ENCODE peak calls at places on chromosomes 7 and 10, in seven cellular contexts. One of them, this sample, is unnamed.

GRCh38 chr7:80240265-80241025 is 105.8 kb downstream of the GNAI1 start:
- DNase-seq in hepatocyte: no peak
- DNase-seq in stimulated activated CD4-positive, alpha-beta T cell treated with anti-CD3 and anti-CD28 coated beads, Interleukin-1b, Interleukin-23, amount 100 ng/mL, for 24 hours: no peak
- DNase-seq in thyroid gland: no peak
- DNase-seq in HCT116: no peak
- DNase-seq in stimulated activated naive CD4-positive, alpha-beta T cell: no peak
- DNase-seq in activated naive CD4-positive, alpha-beta T cell treated with anti-CD3 and anti-CD28 coated beads for 36 hours: no peak
- DNase-seq in this sample: no peak

GRCh38 chr7:143023047-143023446 is 3.9 kb downstream of the OR9A2 start:
- DNase-seq in hepatocyte: no peak
- DNase-seq in stimulated activated CD4-positive, alpha-beta T cell treated with anti-CD3 and anti-CD28 coated beads, Interleukin-1b, Interleukin-23, amount 100 ng/mL, for 24 hours: no peak
- DNase-seq in thyroid gland: no peak
- DNase-seq in HCT116: no peak
- DNase-seq in stimulated activated naive CD4-positive, alpha-beta T cell: no peak
- DNase-seq in activated naive CD4-positive, alpha-beta T cell treated with anti-CD3 and anti-CD28 coated beads for 36 hours: no peak
- DNase-seq in this sample: no peak

GRCh38 chr10:105974803-105975456 is 1189.6 kb downstream of the SORCS1 start:
- DNase-seq in hepatocyte: peak; percentile 57
- DNase-seq in stimulated activated CD4-positive, alpha-beta T cell treated with anti-CD3 and anti-CD28 coated beads, Interleukin-1b, Interleukin-23, amount 100 ng/mL, for 24 hours: no peak
- DNase-seq in thyroid gland: no peak
- DNase-seq in HCT116: no peak
- DNase-seq in stimulated activated naive CD4-positive, alpha-beta T cell: no peak
- DNase-seq in activated naive CD4-positive, alpha-beta T cell treated with anti-CD3 and anti-CD28 coated beads for 36 hours: peak; percentile 5
- DNase-seq in this sample: no peak

GRCh38 chr10:84665883-84666463 is 337.6 kb downstream of the CCSER2 start:
- DNase-seq in hepatocyte: peak; percentile 23
- DNase-seq in stimulated activated CD4-positive, alpha-beta T cell treated with anti-CD3 and anti-CD28 coated beads, Interleukin-1b, Interleukin-23, amount 100 ng/mL, for 24 hours: no peak
- DNase-seq in thyroid gland: peak; percentile 26
- DNase-seq in HCT116: peak; percentile 21
- DNase-seq in stimulated activated naive CD4-positive, alpha-beta T cell: no peak
- DNase-seq in activated naive CD4-positive, alpha-beta T cell treated with anti-CD3 and anti-CD28 coated beads for 36 hours: peak; percentile 35
- DNase-seq in this sample: no peak

GRCh38 chr10:114288424-114289095 is 49.5 kb downstream of the VWA2 start:
- DNase-seq in hepatocyte: no peak
- DNase-seq in stimulated activated CD4-positive, alpha-beta T cell treated with anti-CD3 and anti-CD28 coated beads, Interleukin-1b, Interleukin-23, amount 100 ng/mL, for 24 hours: no peak
- DNase-seq in thyroid gland: no peak
- DNase-seq in HCT116: no peak
- DNase-seq in stimulated activated naive CD4-positive, alpha-beta T cell: no peak
- DNase-seq in activated naive CD4-positive, alpha-beta T cell treated with anti-CD3 and anti-CD28 coated beads for 36 hours: no peak
- DNase-seq in this sample: no peak

GRCh38 chr7:103140061-103140460 is 8.8 kb downstream of the NAPEPLD start:
- DNase-seq in hepatocyte: no peak
- DNase-seq in stimulated activated CD4-positive, alpha-beta T cell treated with anti-CD3 and anti-CD28 coated beads, Interleukin-1b, Interleukin-23, amount 100 ng/mL, for 24 hours: no peak
- DNase-seq in thyroid gland: no peak
- DNase-seq in HCT116: no peak
- DNase-seq in stimulated activated naive CD4-positive, alpha-beta T cell: no peak
- DNase-seq in activated naive CD4-positive, alpha-beta T cell treated with anti-CD3 and anti-CD28 coated beads for 36 hours: no peak
- DNase-seq in this sample: no peak

GRCh38 chr7:11605749-11606148 is 226.2 kb downstream of the THSD7A start:
- DNase-seq in hepatocyte: no peak
- DNase-seq in stimulated activated CD4-positive, alpha-beta T cell treated with anti-CD3 and anti-CD28 coated beads, Interleukin-1b, Interleukin-23, amount 100 ng/mL, for 24 hours: no peak
- DNase-seq in thyroid gland: no peak
- DNase-seq in HCT116: no peak
- DNase-seq in stimulated activated naive CD4-positive, alpha-beta T cell: no peak
- DNase-seq in activated naive CD4-positive, alpha-beta T cell treated with anti-CD3 and anti-CD28 coated beads for 36 hours: no peak
- DNase-seq in this sample: peak; percentile 51

GRCh38 chr7:30907527-30908267 is 4.0 kb upstream of the AQP1 start:
- DNase-seq in hepatocyte: no peak
- DNase-seq in stimulated activated CD4-positive, alpha-beta T cell treated with anti-CD3 and anti-CD28 coated beads, Interleukin-1b, Interleukin-23, amount 100 ng/mL, for 24 hours: no peak
- DNase-seq in thyroid gland: no peak
- DNase-seq in HCT116: no peak
- DNase-seq in stimulated activated naive CD4-positive, alpha-beta T cell: no peak
- DNase-seq in activated naive CD4-positive, alpha-beta T cell treated with anti-CD3 and anti-CD28 coated beads for 36 hours: no peak
- DNase-seq in this sample: no peak

GRCh38 chr7:8190121-8190895 is 71.7 kb downstream of the ICA1 start:
- DNase-seq in hepatocyte: peak; percentile 64
- DNase-seq in stimulated activated CD4-positive, alpha-beta T cell treated with anti-CD3 and anti-CD28 coated beads, Interleukin-1b, Interleukin-23, amount 100 ng/mL, for 24 hours: peak; percentile 29
- DNase-seq in thyroid gland: peak; percentile 70
- DNase-seq in HCT116: peak; percentile 26
- DNase-seq in stimulated activated naive CD4-positive, alpha-beta T cell: peak; percentile 69
- DNase-seq in activated naive CD4-positive, alpha-beta T cell treated with anti-CD3 and anti-CD28 coated beads for 36 hours: peak; percentile 84
- DNase-seq in this sample: peak; percentile 20

GRCh38 chr10:32077896-32078295 is 21.7 kb upstream of the KIF5B start:
- DNase-seq in hepatocyte: peak; percentile 49
- DNase-seq in stimulated activated CD4-positive, alpha-beta T cell treated with anti-CD3 and anti-CD28 coated beads, Interleukin-1b, Interleukin-23, amount 100 ng/mL, for 24 hours: no peak
- DNase-seq in thyroid gland: no peak
- DNase-seq in HCT116: no peak
- DNase-seq in stimulated activated naive CD4-positive, alpha-beta T cell: no peak
- DNase-seq in activated naive CD4-positive, alpha-beta T cell treated with anti-CD3 and anti-CD28 coated beads for 36 hours: no peak
- DNase-seq in this sample: no peak

GRCh38 chr7:22137026-22137425 is 191.3 kb upstream of the CDCA7L start:
- DNase-seq in hepatocyte: no peak
- DNase-seq in stimulated activated CD4-positive, alpha-beta T cell treated with anti-CD3 and anti-CD28 coated beads, Interleukin-1b, Interleukin-23, amount 100 ng/mL, for 24 hours: no peak
- DNase-seq in thyroid gland: no peak
- DNase-seq in HCT116: no peak
- DNase-seq in stimulated activated naive CD4-positive, alpha-beta T cell: no peak
- DNase-seq in activated naive CD4-positive, alpha-beta T cell treated with anti-CD3 and anti-CD28 coated beads for 36 hours: no peak
- DNase-seq in this sample: no peak

GRCh38 chr10:79188154-79188763 is 119.5 kb downstream of the ZMIZ1 start:
- DNase-seq in hepatocyte: peak; percentile 56
- DNase-seq in stimulated activated CD4-positive, alpha-beta T cell treated with anti-CD3 and anti-CD28 coated beads, Interleukin-1b, Interleukin-23, amount 100 ng/mL, for 24 hours: no peak
- DNase-seq in thyroid gland: no peak
- DNase-seq in HCT116: no peak
- DNase-seq in stimulated activated naive CD4-positive, alpha-beta T cell: no peak
- DNase-seq in activated naive CD4-positive, alpha-beta T cell treated with anti-CD3 and anti-CD28 coated beads for 36 hours: no peak
- DNase-seq in this sample: no peak

GRCh38 chr10:73894245-73894971 is 16.5 kb upstream of the PLAU start:
- DNase-seq in hepatocyte: no peak
- DNase-seq in stimulated activated CD4-positive, alpha-beta T cell treated with anti-CD3 and anti-CD28 coated beads, Interleukin-1b, Interleukin-23, amount 100 ng/mL, for 24 hours: no peak
- DNase-seq in thyroid gland: no peak
- DNase-seq in HCT116: no peak
- DNase-seq in stimulated activated naive CD4-positive, alpha-beta T cell: no peak
- DNase-seq in activated naive CD4-positive, alpha-beta T cell treated with anti-CD3 and anti-CD28 coated beads for 36 hours: peak; percentile 32
- DNase-seq in this sample: peak; percentile 75

GRCh38 chr7:147861058-147861716 is 729.4 kb upstream of the C7orf33 start:
- DNase-seq in hepatocyte: no peak
- DNase-seq in stimulated activated CD4-positive, alpha-beta T cell treated with anti-CD3 and anti-CD28 coated beads, Interleukin-1b, Interleukin-23, amount 100 ng/mL, for 24 hours: no peak
- DNase-seq in thyroid gland: no peak
- DNase-seq in HCT116: no peak
- DNase-seq in stimulated activated naive CD4-positive, alpha-beta T cell: no peak
- DNase-seq in activated naive CD4-positive, alpha-beta T cell treated with anti-CD3 and anti-CD28 coated beads for 36 hours: no peak
- DNase-seq in this sample: no peak

GRCh38 chr10:72088879-72089585 is 681 bp upstream of the SPOCK2 start:
- DNase-seq in hepatocyte: no peak
- DNase-seq in stimulated activated CD4-positive, alpha-beta T cell treated with anti-CD3 and anti-CD28 coated beads, Interleukin-1b, Interleukin-23, amount 100 ng/mL, for 24 hours: peak; percentile 43
- DNase-seq in thyroid gland: no peak
- DNase-seq in HCT116: no peak
- DNase-seq in stimulated activated naive CD4-positive, alpha-beta T cell: no peak
- DNase-seq in activated naive CD4-positive, alpha-beta T cell treated with anti-CD3 and anti-CD28 coated beads for 36 hours: peak; percentile 81
- DNase-seq in this sample: no peak

GRCh38 chr7:156307193-156307592 is 333.4 kb upstream of the RNF32 start:
- DNase-seq in hepatocyte: no peak
- DNase-seq in stimulated activated CD4-positive, alpha-beta T cell treated with anti-CD3 and anti-CD28 coated beads, Interleukin-1b, Interleukin-23, amount 100 ng/mL, for 24 hours: no peak
- DNase-seq in thyroid gland: no peak
- DNase-seq in HCT116: no peak
- DNase-seq in stimulated activated naive CD4-positive, alpha-beta T cell: no peak
- DNase-seq in activated naive CD4-positive, alpha-beta T cell treated with anti-CD3 and anti-CD28 coated beads for 36 hours: no peak
- DNase-seq in this sample: no peak

GRCh38 chr10:49379596-49380410 is 16.1 kb downstream of the DRGX start:
- DNase-seq in hepatocyte: no peak
- DNase-seq in stimulated activated CD4-positive, alpha-beta T cell treated with anti-CD3 and anti-CD28 coated beads, Interleukin-1b, Interleukin-23, amount 100 ng/mL, for 24 hours: no peak
- DNase-seq in thyroid gland: no peak
- DNase-seq in HCT116: peak; percentile 16
- DNase-seq in stimulated activated naive CD4-positive, alpha-beta T cell: no peak
- DNase-seq in activated naive CD4-positive, alpha-beta T cell treated with anti-CD3 and anti-CD28 coated beads for 36 hours: no peak
- DNase-seq in this sample: no peak

GRCh38 chr10:106392781-106393180 is 771.7 kb downstream of the SORCS1 start:
- DNase-seq in hepatocyte: no peak
- DNase-seq in stimulated activated CD4-positive, alpha-beta T cell treated with anti-CD3 and anti-CD28 coated beads, Interleukin-1b, Interleukin-23, amount 100 ng/mL, for 24 hours: no peak
- DNase-seq in thyroid gland: no peak
- DNase-seq in HCT116: no peak
- DNase-seq in stimulated activated naive CD4-positive, alpha-beta T cell: no peak
- DNase-seq in activated naive CD4-positive, alpha-beta T cell treated with anti-CD3 and anti-CD28 coated beads for 36 hours: no peak
- DNase-seq in this sample: no peak

GRCh38 chr10:58608826-58609225 is 96.2 kb downstream of the BICC1 start:
- DNase-seq in hepatocyte: no peak
- DNase-seq in stimulated activated CD4-positive, alpha-beta T cell treated with anti-CD3 and anti-CD28 coated beads, Interleukin-1b, Interleukin-23, amount 100 ng/mL, for 24 hours: no peak
- DNase-seq in thyroid gland: no peak
- DNase-seq in HCT116: no peak
- DNase-seq in stimulated activated naive CD4-positive, alpha-beta T cell: no peak
- DNase-seq in activated naive CD4-positive, alpha-beta T cell treated with anti-CD3 and anti-CD28 coated beads for 36 hours: no peak
- DNase-seq in this sample: no peak

GRCh38 chr7:47337021-47337492 is 244.9 kb downstream of the TNS3 start:
- DNase-seq in hepatocyte: no peak
- DNase-seq in stimulated activated CD4-positive, alpha-beta T cell treated with anti-CD3 and anti-CD28 coated beads, Interleukin-1b, Interleukin-23, amount 100 ng/mL, for 24 hours: no peak
- DNase-seq in thyroid gland: no peak
- DNase-seq in HCT116: no peak
- DNase-seq in stimulated activated naive CD4-positive, alpha-beta T cell: no peak
- DNase-seq in activated naive CD4-positive, alpha-beta T cell treated with anti-CD3 and anti-CD28 coated beads for 36 hours: no peak
- DNase-seq in this sample: no peak

GRCh38 chr10:1575481-1576244 is 161.7 kb downstream of the ADARB2 start:
- DNase-seq in hepatocyte: no peak
- DNase-seq in stimulated activated CD4-positive, alpha-beta T cell treated with anti-CD3 and anti-CD28 coated beads, Interleukin-1b, Interleukin-23, amount 100 ng/mL, for 24 hours: no peak
- DNase-seq in thyroid gland: no peak
- DNase-seq in HCT116: no peak
- DNase-seq in stimulated activated naive CD4-positive, alpha-beta T cell: no peak
- DNase-seq in activated naive CD4-positive, alpha-beta T cell treated with anti-CD3 and anti-CD28 coated beads for 36 hours: no peak
- DNase-seq in this sample: no peak

GRCh38 chr10:44733743-44734488 is 177.2 kb upstream of the TMEM72 start:
- DNase-seq in hepatocyte: no peak
- DNase-seq in stimulated activated CD4-positive, alpha-beta T cell treated with anti-CD3 and anti-CD28 coated beads, Interleukin-1b, Interleukin-23, amount 100 ng/mL, for 24 hours: no peak
- DNase-seq in thyroid gland: no peak
- DNase-seq in HCT116: no peak
- DNase-seq in stimulated activated naive CD4-positive, alpha-beta T cell: no peak
- DNase-seq in activated naive CD4-positive, alpha-beta T cell treated with anti-CD3 and anti-CD28 coated beads for 36 hours: no peak
- DNase-seq in this sample: no peak

GRCh38 chr7:23971031-23971430 is 261.0 kb downstream of the STK31 start:
- DNase-seq in hepatocyte: no peak
- DNase-seq in stimulated activated CD4-positive, alpha-beta T cell treated with anti-CD3 and anti-CD28 coated beads, Interleukin-1b, Interleukin-23, amount 100 ng/mL, for 24 hours: no peak
- DNase-seq in thyroid gland: no peak
- DNase-seq in HCT116: no peak
- DNase-seq in stimulated activated naive CD4-positive, alpha-beta T cell: no peak
- DNase-seq in activated naive CD4-positive, alpha-beta T cell treated with anti-CD3 and anti-CD28 coated beads for 36 hours: no peak
- DNase-seq in this sample: no peak

GRCh38 chr10:121608669-121609190 is 10.5 kb upstream of the FGFR2 start:
- DNase-seq in hepatocyte: peak; percentile 80
- DNase-seq in stimulated activated CD4-positive, alpha-beta T cell treated with anti-CD3 and anti-CD28 coated beads, Interleukin-1b, Interleukin-23, amount 100 ng/mL, for 24 hours: no peak
- DNase-seq in thyroid gland: peak; percentile 61
- DNase-seq in HCT116: peak; percentile 43
- DNase-seq in stimulated activated naive CD4-positive, alpha-beta T cell: no peak
- DNase-seq in activated naive CD4-positive, alpha-beta T cell treated with anti-CD3 and anti-CD28 coated beads for 36 hours: peak; percentile 38
- DNase-seq in this sample: no peak

GRCh38 chr7:105131890-105132289 is 117.9 kb downstream of the KMT2E start:
- DNase-seq in hepatocyte: no peak
- DNase-seq in stimulated activated CD4-positive, alpha-beta T cell treated with anti-CD3 and anti-CD28 coated beads, Interleukin-1b, Interleukin-23, amount 100 ng/mL, for 24 hours: no peak
- DNase-seq in thyroid gland: no peak
- DNase-seq in HCT116: no peak
- DNase-seq in stimulated activated naive CD4-positive, alpha-beta T cell: no peak
- DNase-seq in activated naive CD4-positive, alpha-beta T cell treated with anti-CD3 and anti-CD28 coated beads for 36 hours: no peak
- DNase-seq in this sample: no peak

GRCh38 chr7:47284691-47285246 is 297.1 kb downstream of the TNS3 start:
- DNase-seq in hepatocyte: no peak
- DNase-seq in stimulated activated CD4-positive, alpha-beta T cell treated with anti-CD3 and anti-CD28 coated beads, Interleukin-1b, Interleukin-23, amount 100 ng/mL, for 24 hours: no peak
- DNase-seq in thyroid gland: no peak
- DNase-seq in HCT116: no peak
- DNase-seq in stimulated activated naive CD4-positive, alpha-beta T cell: no peak
- DNase-seq in activated naive CD4-positive, alpha-beta T cell treated with anti-CD3 and anti-CD28 coated beads for 36 hours: no peak
- DNase-seq in this sample: no peak

This sample was measured in glomerular endothelial cell.